ENCODE peak calls at places on chromosomes 12 and 14, in ten cellular contexts. D is effector memory CD4-positive, alpha-beta T cell; Q is AG04450; L is NCI-H1105 treated with DMSO at 0.1 percent for 48 hours; E is NCI-H446; V is ELR; P is small intestine; A is lower leg skin; N is memory B cell; S is amniotic stem cell. M is an unnamed sample.

GRCh38 chr12:57811028-57811755 is 7.3 kb downstream of the AVIL start:
- DNase-seq in D (no peak), Q (no peak), L (no peak), E (no peak), V (no peak), P (no peak), A (no peak), N (no peak), S (no peak), M (no peak)

GRCh38 chr12:2963154-2963759 is 4.1 kb downstream of the TEAD4 start:
- DNase-seq in D (no peak), Q (no peak), L (peak), E (no peak), V (no peak), P (peak), A (no peak), N (no peak), S (no peak), M (no peak)

GRCh38 chr14:100165376-100165775 is 5.9 kb upstream of the DEGS2 start:
- DNase-seq in D (no peak), Q (no peak), L (no peak), E (no peak), V (no peak), P (peak), A (no peak), N (no peak), S (no peak), M (no peak)

GRCh38 chr14:91390165-91390778 is 27.3 kb downstream of the CCDC88C start:
- DNase-seq in D (no peak), Q (no peak), L (peak), E (peak), V (no peak), P (no peak), A (no peak), N (no peak), S (no peak), M (no peak)

GRCh38 chr14:64865992-64866391 is 13.7 kb downstream of the SPTB start:
- DNase-seq in D (no peak), Q (no peak), L (no peak), E (no peak), V (no peak), P (no peak), A (no peak), N (no peak), S (no peak), M (no peak)

GRCh38 chr12:32949815-32950214 is 53.2 kb upstream of the PKP2 start:
- DNase-seq in D (no peak), Q (no peak), L (no peak), E (no peak), V (no peak), P (no peak), A (no peak), N (no peak), S (no peak), M (no peak)

GRCh38 chr14:96215845-96216244 is 11.2 kb downstream of the BDKRB2 start:
- DNase-seq in D (no peak), Q (no peak), L (no peak), E (no peak), V (no peak), P (no peak), A (no peak), N (no peak), S (no peak), M (peak)

GRCh38 chr14:70755655-70756054 is 53.7 kb downstream of the MAP3K9 start:
- DNase-seq in D (no peak), Q (no peak), L (no peak), E (no peak), V (no peak), P (no peak), A (no peak), N (no peak), S (no peak), M (no peak)

GRCh38 chr12:43764528-43764927 is 5.8 kb downstream of the IRAK4 start:
- DNase-seq in D (no peak), Q (no peak), L (no peak), E (no peak), V (no peak), P (no peak), A (no peak), N (no peak), S (no peak), M (no peak)

GRCh38 chr12:117447665-117448366 is 86.4 kb upstream of the NOS1 start:
- DNase-seq in D (no peak), Q (no peak), L (no peak), E (no peak), V (no peak), P (no peak), A (no peak), N (no peak), S (no peak), M (no peak)

GRCh38 chr14:105224845-105225585 is 23.3 kb upstream of the BTBD6 start:
- DNase-seq in D (no peak), Q (no peak), L (no peak), E (no peak), V (no peak), P (no peak), A (no peak), N (no peak), S (no peak), M (no peak)

GRCh38 chr14:103362780-103363179 is 22.4 kb upstream of the MARK3 start:
- DNase-seq in D (no peak), Q (no peak), L (no peak), E (no peak), V (peak), P (no peak), A (no peak), N (no peak), S (no peak), M (no peak)

GRCh38 chr12:107894589-107894988 is 120.1 kb downstream of the ASCL4 start:
- DNase-seq in D (no peak), Q (no peak), L (no peak), E (no peak), V (peak), P (no peak), A (no peak), N (no peak), S (no peak), M (no peak)

GRCh38 chr12:19437996-19438395 is 1.3 kb upstream of the AEBP2 start:
- DNase-seq in D (no peak), Q (no peak), L (no peak), E (no peak), V (no peak), P (no peak), A (no peak), N (no peak), S (no peak), M (peak)

GRCh38 chr12:92544321-92544720 is 158.5 kb upstream of the PLEKHG7 start:
- DNase-seq in D (no peak), Q (no peak), L (no peak), E (no peak), V (no peak), P (peak), A (no peak), N (no peak), S (no peak), M (no peak)

GRCh38 chr12:13992585-13992984 is 11.2 kb upstream of the GRIN2B start:
- DNase-seq in D (no peak), Q (no peak), L (no peak), E (no peak), V (no peak), P (peak), A (no peak), N (no peak), S (no peak), M (no peak)

GRCh38 chr12:89775336-89776005 is 66.8 kb upstream of the ATP2B1 start:
- DNase-seq in D (no peak), Q (peak), L (no peak), E (no peak), V (peak), P (no peak), A (no peak), N (no peak), S (no peak), M (no peak)